ENCODE peak calls at places on chromosomes 11 and 22, in seven cellular contexts. X, W, I, F, Q, Y and H are unnamed samples.

GRCh38 chr11:33869511-33870422 is 22.1 kb downstream of the LMO2 start:
- DNase-seq in X (peak), W (peak), I (no peak), F (peak), Q (peak), Y (peak), H (peak)

GRCh38 chr11:61516675-61517516 is 8.3 kb downstream of the LRRC10B start:
- DNase-seq in X (no peak), W (peak), I (peak), F (peak), Q (peak), Y (no peak), H (peak)

GRCh38 chr11:126544311-126545056 is 189.0 kb downstream of the ST3GAL4 start:
- DNase-seq in X (peak), W (peak), I (peak), F (no peak), Q (peak), Y (peak), H (no peak)

GRCh38 chr11:62853279-62853965 is 14.0 kb upstream of the WDR74 start:
- DNase-seq in X (no peak), W (no peak), I (no peak), F (no peak), Q (no peak), Y (no peak), H (no peak)

GRCh38 chr22:19759994-19760651 is 455 bp upstream of the TBX1 start:
- DNase-seq in X (no peak), W (no peak), I (no peak), F (peak), Q (no peak), Y (no peak), H (no peak)

GRCh38 chr11:927871-928270 is 2.2 kb downstream of the AP2A2 start:
- DNase-seq in X (no peak), W (no peak), I (no peak), F (no peak), Q (no peak), Y (no peak), H (no peak)

GRCh38 chr22:43482310-43482625 is 70.5 kb downstream of the MPPED1 start:
- DNase-seq in X (no peak), W (peak), I (no peak), F (no peak), Q (no peak), Y (no peak), H (no peak)

GRCh38 chr11:124415356-124415923 is 9.2 kb downstream of the OR8B4 start:
- DNase-seq in X (peak), W (peak), I (peak), F (peak), Q (peak), Y (peak), H (no peak)

GRCh38 chr11:12263141-12263693 is 114.2 kb upstream of the PARVA start:
- DNase-seq in X (no peak), W (no peak), I (no peak), F (no peak), Q (no peak), Y (no peak), H (no peak)

GRCh38 chr11:61602775-61603569 is 22.1 kb upstream of the SYT7 start:
- DNase-seq in X (no peak), W (peak), I (peak), F (no peak), Q (peak), Y (peak), H (peak)

GRCh38 chr11:17479284-17480214 is 2.9 kb upstream of the ABCC8 start:
- DNase-seq in X (peak), W (peak), I (no peak), F (no peak), Q (peak), Y (peak), H (peak)

GRCh38 chr22:50671641-50672040 is 982 bp upstream of the SHANK3 start:
- DNase-seq in X (no peak), W (no peak), I (peak), F (no peak), Q (no peak), Y (no peak), H (no peak)